ENCODE peak calls at places on chromosomes 13 and 19, in five cellular contexts. Z is transverse colon, E is IMR-90, D is GM12878, S is breast epithelium. V is an unnamed sample.

GRCh38 chr13:21948781-21949474 is 278.1 kb downstream of the FGF9 start:
- DNase-seq in Z (no peak), E (no peak), D (no peak), S (no peak), V (no peak)

GRCh38 chr19:18192673-18193387 is at the start of gene MPV17L2:
- DNase-seq in Z (peak; percentile 100), E (peak; percentile 100), D (peak; percentile 100), S (peak; percentile 100), V (peak; percentile 100)

GRCh38 chr19:32767951-32768679 is 48.5 kb downstream of the TDRD12 start:
- DNase-seq in Z (no peak), E (no peak), D (no peak), S (no peak), V (no peak)

GRCh38 chr13:81872581-81872980 is 1531.7 kb upstream of the SPRY2 start:
- DNase-seq in Z (no peak), E (no peak), D (no peak), S (no peak), V (no peak)

GRCh38 chr13:31234729-31235128 is 35.0 kb downstream of the B3GLCT start:
- DNase-seq in Z (no peak), E (no peak), D (no peak), S (no peak), V (no peak)

GRCh38 chr13:113129921-113130750 is 7.5 kb downstream of the F10 start:
- DNase-seq in Z (no peak), E (no peak), D (no peak), S (peak; percentile 46), V (peak; percentile 42)

GRCh38 chr19:47075179-47075811 is 26.9 kb upstream of the TMEM160 start:
- DNase-seq in Z (no peak), E (peak; percentile 12), D (no peak), S (no peak), V (no peak)

GRCh38 chr19:20038358-20039202 is 725 bp downstream of the ZNF682 start:
- DNase-seq in Z (no peak), E (peak; percentile 2), D (no peak), S (no peak), V (no peak)

GRCh38 chr19:5191091-5191490 is 149.5 kb downstream of the PTPRS start:
- DNase-seq in Z (no peak), E (no peak), D (no peak), S (no peak), V (no peak)

GRCh38 chr13:49693191-49693733 is 2.0 kb upstream of the EBPL start:
- DNase-seq in Z (no peak), E (peak; percentile 22), D (no peak), S (no peak), V (no peak)

GRCh38 chr13:49690133-49690989 is 925 bp downstream of the EBPL start:
- DNase-seq in Z (peak; percentile 31), E (peak; percentile 87), D (no peak), S (no peak), V (peak; percentile 23)

GRCh38 chr13:49693877-49694276 is 2.6 kb upstream of the EBPL start:
- DNase-seq in Z (no peak), E (no peak), D (no peak), S (no peak), V (no peak)

GRCh38 chr13:49694446-49694845 is 3.2 kb upstream of the EBPL start:
- DNase-seq in Z (no peak), E (no peak), D (no peak), S (no peak), V (no peak)

DNA sequence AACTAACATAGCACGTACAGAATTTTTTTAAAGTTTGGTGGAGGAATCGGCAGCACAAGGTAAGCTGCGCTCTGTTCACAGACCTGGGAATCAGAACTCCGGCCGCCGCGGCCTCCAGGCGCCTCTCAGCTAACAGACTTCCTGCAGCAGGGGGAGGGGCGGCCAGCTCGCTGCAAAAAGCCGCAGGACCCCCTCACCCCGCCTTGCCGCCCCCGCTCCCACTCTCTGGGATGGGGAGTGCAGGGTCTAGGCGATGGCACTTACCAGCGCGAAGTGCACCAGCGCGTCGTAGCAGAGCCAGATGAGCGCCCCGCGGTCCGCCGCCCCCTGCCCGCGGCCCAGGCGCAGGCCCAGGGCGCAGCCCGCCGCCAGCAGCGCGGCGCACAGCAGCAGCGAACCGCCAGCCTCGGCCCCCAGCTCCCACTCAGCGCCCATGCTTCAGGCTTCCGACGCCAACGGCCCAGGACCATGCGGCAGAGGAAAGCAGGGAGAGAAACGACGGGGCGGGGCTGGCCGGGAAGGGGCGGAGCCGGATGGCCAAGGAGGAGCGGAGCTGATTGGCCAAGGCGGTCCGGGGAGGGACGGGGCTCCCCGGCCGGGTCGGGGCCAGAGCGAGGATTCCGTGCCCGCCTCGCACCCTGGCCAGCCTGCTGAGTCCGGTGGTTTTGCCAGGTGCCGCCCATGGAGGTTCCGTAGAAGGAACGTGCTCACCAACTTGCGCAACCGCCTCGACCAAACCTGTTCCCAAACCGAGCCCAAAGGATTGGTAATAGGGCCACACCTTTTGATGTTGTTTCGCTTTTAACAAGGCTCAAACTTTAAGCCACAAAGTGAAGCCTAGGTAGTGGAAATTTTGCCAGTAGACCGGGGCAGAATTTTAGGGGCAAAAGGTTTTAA is at the start of gene EBPL:
- DNase-seq in Z (peak; percentile 96), E (peak; percentile 86), D (peak; percentile 47), S (peak; percentile 92), V (peak; percentile 95)
- TF ChIP-seq POLR2A in Z (peak; percentile 62), E (no peak), D (peak; percentile 86), S (peak; percentile 17), V (no peak)

DNA sequence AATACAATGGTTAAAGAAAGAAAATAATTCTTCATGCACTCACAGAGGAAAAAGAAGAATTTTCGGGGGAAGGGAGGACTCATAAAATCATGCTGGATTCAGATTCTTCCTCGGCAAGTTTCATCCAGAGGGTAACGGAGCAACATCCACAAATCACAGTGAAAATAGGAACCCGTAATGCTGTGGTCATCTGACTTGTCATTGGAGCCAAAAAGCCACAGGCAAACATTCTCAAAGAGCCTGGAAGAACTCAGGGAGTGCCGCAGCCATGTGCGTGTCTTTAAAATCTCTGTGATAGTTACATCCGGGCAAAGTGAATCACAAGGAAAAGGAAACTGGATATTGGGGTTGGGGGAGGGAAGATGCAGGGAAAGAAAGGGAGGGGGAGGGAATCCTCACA is 33.0 kb upstream of the VSTM2B start:
- DNase-seq in Z (no peak), E (peak; percentile 1), D (no peak), S (no peak), V (no peak)
- H3K27ac ChIP-seq in Z (no peak overlapping the region), E (no peak overlapping the region), D (no peak overlapping the region), S (no peak overlapping the region), V (no peak overlapping the region)

DNA sequence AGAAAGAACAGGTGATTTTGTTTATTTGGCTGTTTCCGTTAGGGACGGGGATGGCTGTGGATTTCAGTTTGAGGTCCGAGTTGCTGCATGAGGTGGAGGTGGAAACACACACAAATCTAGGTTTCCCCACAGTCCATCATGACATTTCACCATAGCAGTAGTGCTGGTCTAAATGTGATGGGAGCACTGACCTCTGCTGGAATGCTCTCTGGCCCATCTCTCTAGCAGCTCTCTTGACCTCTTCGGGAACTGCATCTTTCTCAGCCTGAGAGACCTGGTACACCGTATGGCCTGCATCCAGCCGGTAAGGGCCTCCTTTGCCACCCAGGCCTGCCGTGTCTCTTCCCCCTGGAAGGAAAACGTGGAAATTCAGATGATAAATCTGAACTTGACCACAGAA is 154.0 kb downstream of the RGCC start:
- DNase-seq in Z (no peak), E (no peak), D (no peak), S (no peak), V (no peak)
- H3K4me1 ChIP-seq in Z (no peaks in the 10 kb centered on the region), E (peaks cover 33% of the 10 kb centered on the region), D (no peaks in the 10 kb centered on the region), S (peaks cover 15% of the 10 kb centered on the region), V (no peaks in the 10 kb centered on the region)

DNA sequence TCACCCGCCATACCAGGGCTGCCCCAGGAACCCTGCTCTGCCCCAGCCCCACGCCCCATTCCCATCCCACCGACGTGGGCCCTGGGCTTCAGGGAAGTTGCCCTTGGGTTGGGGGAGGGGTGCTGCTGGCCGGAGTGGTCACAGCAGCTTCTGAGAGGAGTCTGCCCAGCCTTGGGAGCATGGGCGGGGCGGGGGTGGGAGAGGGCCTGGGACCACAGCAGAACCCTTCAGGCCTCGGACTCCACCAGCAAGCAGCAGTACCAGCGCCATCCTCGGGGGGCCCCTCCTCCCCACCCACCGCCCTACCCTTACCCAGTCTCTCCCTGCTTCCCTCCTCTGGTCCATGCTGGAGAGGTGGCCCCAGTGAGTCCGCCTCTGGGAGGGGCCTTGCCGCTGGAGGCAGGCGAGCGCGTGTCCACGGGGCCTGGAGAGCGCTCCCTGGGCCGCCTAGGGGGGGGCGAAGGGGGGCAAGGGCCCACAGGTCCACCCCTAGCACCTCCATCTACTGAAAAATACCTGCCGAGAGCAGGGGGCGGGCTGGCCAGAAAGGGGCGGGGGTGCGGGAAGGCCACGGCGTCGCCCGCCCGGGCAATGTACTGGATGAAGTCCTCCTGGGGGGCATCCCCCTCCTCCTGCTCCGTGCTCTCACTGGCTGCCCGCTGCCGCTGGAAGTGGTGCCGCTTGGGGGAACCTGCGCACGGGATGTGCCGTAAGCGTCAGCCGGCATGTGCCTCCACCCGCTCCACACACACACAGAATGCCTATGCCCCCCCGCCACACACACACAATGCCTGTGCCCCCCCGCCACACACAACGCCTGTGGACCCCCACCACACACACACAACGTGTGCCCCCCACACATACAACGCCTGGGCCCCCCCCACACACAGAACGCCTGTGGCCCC is 7.0 kb downstream of the CBARP start:
- DNase-seq in Z (no peak), E (no peak), D (no peak), S (no peak), V (no peak)
- TF ChIP-seq POLR2A in Z (no peak), E (no peak), D (no peak), S (no peak), V (no peak)

DNA sequence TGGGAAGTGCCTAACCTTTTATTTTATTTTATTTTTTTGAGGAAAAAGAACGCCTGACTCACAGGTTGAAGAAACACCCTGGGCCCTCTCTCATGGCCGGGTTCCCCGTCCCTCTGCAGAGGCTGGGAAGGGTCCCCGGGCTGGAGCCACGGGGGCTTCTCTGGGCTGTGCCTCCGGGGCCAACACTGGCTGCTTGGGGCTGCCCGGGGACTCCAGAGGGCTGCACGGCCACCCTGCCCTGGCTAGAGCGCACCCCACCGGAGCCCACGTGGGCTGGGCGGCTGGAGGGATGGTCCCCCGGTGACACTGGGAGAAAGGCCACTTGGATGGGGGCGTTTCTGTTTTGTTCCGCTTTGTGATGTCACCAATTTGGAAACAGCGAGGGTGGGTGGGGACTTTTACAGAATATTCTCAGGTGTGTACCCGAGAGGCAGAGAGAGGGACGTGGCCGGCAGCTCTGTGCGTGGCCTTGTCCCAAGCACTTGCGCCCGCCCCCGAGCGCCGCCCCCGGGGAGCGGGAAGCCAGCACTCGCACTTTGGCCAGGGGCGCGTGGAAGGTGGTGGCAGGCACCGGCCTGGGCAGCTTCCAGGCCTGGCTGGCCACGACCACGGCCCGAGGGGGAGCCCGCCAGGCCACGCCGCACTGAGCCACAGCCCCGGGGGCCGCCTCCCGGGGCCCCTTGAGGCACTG is 13.9 kb upstream of the GNA15 start:
- DNase-seq in Z (no peak), E (no peak), D (no peak), S (no peak), V (no peak)
- H3K27ac ChIP-seq in Z (no peak overlapping the region), E (no peak overlapping the region), D (no peak overlapping the region), S (no peak overlapping the region), V (no peak overlapping the region)

GRCh38 chr13:105312906-105313305 is 1222.6 kb downstream of the EFNB2 start:
- DNase-seq in Z (no peak), E (no peak), D (no peak), S (no peak), V (no peak)

GRCh38 chr13:105311094-105311493 is 1224.4 kb downstream of the EFNB2 start:
- DNase-seq in Z (no peak), E (no peak), D (no peak), S (no peak), V (no peak)

GRCh38 chr13:105316731-105317130 is 1218.7 kb downstream of the EFNB2 start:
- DNase-seq in Z (no peak), E (no peak), D (no peak), S (no peak), V (no peak)
- H3K4me1 ChIP-seq in Z (no peaks in the 10 kb centered on the region), E (no peaks in the 10 kb centered on the region), D (no peaks in the 10 kb centered on the region), S (no peaks in the 10 kb centered on the region), V (peaks cover 9% of the 10 kb centered on the region)